ENCODE peak calls at places on chromosomes 1 and 21, in six cellular contexts. One of them, this sample, is unnamed.

GRCh38 chr1:16147615-16147926 is 8.3 kb downstream of the EPHA2 start:
- DNase-seq in adipocyte: no peak
- DNase-seq in endothelial cell of umbilical vein: no peak
- DNase-seq in psoas muscle: no peak
- DNase-seq in endodermal cell: no peak
- DNase-seq in cardiac muscle cell: no peak
- DNase-seq in this sample: no peak

GRCh38 chr1:109924316-109924715 is 13.7 kb downstream of the CSF1 start:
- DNase-seq in cardiac muscle cell: no peak
- DNase-seq in psoas muscle: no peak
- DNase-seq in endodermal cell: no peak
- DNase-seq in adipocyte: no peak
- DNase-seq in endothelial cell of umbilical vein: no peak
- DNase-seq in this sample: no peak

GRCh38 chr1:58287894-58288623 is 258.5 kb downstream of the OMA1 start:
- DNase-seq in endothelial cell of umbilical vein: no peak
- DNase-seq in adipocyte: no peak
- DNase-seq in cardiac muscle cell: no peak
- DNase-seq in psoas muscle: no peak
- DNase-seq in endodermal cell: no peak
- DNase-seq in this sample: no peak

GRCh38 chr1:16085521-16085920 is 12.1 kb upstream of the FAM131C start:
- DNase-seq in cardiac muscle cell: no peak
- DNase-seq in psoas muscle: no peak
- DNase-seq in endothelial cell of umbilical vein: no peak
- DNase-seq in endodermal cell: no peak
- DNase-seq in adipocyte: no peak
- DNase-seq in this sample: no peak

GRCh38 chr1:151237678-151238466 is 16.7 kb upstream of the PSMD4 start:
- DNase-seq in endothelial cell of umbilical vein: peak; percentile 10
- DNase-seq in adipocyte: no peak
- DNase-seq in cardiac muscle cell: no peak
- DNase-seq in endodermal cell: no peak
- DNase-seq in psoas muscle: no peak
- DNase-seq in this sample: no peak

GRCh38 chr1:81553503-81553902 is 247.2 kb upstream of the ADGRL2 start:
- DNase-seq in adipocyte: no peak
- DNase-seq in cardiac muscle cell: no peak
- DNase-seq in psoas muscle: no peak
- DNase-seq in endothelial cell of umbilical vein: no peak
- DNase-seq in endodermal cell: no peak
- DNase-seq in this sample: no peak

GRCh38 chr1:152426731-152427130 is 12.7 kb upstream of the CRNN start:
- DNase-seq in psoas muscle: no peak
- DNase-seq in endodermal cell: no peak
- DNase-seq in adipocyte: no peak
- DNase-seq in cardiac muscle cell: no peak
- DNase-seq in endothelial cell of umbilical vein: no peak
- DNase-seq in this sample: no peak

GRCh38 chr1:203028067-203028783 is 1.9 kb downstream of the PPFIA4 start:
- DNase-seq in endodermal cell: no peak
- DNase-seq in cardiac muscle cell: peak; percentile 41
- DNase-seq in adipocyte: no peak
- DNase-seq in endothelial cell of umbilical vein: no peak
- DNase-seq in psoas muscle: no peak
- DNase-seq in this sample: no peak

GRCh38 chr1:198637157-198637556 is 1.7 kb upstream of the PTPRC start:
- DNase-seq in cardiac muscle cell: no peak
- DNase-seq in endodermal cell: no peak
- DNase-seq in adipocyte: no peak
- DNase-seq in endothelial cell of umbilical vein: no peak
- DNase-seq in psoas muscle: no peak
- DNase-seq in this sample: no peak

GRCh38 chr1:201466492-201466891 is 2.5 kb downstream of the PHLDA3 start:
- DNase-seq in psoas muscle: peak; percentile 46
- DNase-seq in cardiac muscle cell: peak; percentile 62
- DNase-seq in endothelial cell of umbilical vein: no peak
- DNase-seq in adipocyte: peak; percentile 70
- DNase-seq in endodermal cell: no peak
- DNase-seq in this sample: no peak

GRCh38 chr1:220151454-220151853 is 57.5 kb downstream of the IARS2 start:
- DNase-seq in psoas muscle: no peak
- DNase-seq in endodermal cell: no peak
- DNase-seq in adipocyte: peak; percentile 23
- DNase-seq in cardiac muscle cell: peak; percentile 69
- DNase-seq in endothelial cell of umbilical vein: peak; percentile 69
- DNase-seq in this sample: peak; percentile 38

GRCh38 chr1:53625049-53625448 is 113.9 kb downstream of the GLIS1 start:
- DNase-seq in adipocyte: peak; percentile 58
- DNase-seq in cardiac muscle cell: peak; percentile 33
- DNase-seq in endothelial cell of umbilical vein: no peak
- DNase-seq in endodermal cell: no peak
- DNase-seq in psoas muscle: peak; percentile 59
- DNase-seq in this sample: no peak

DNA sequence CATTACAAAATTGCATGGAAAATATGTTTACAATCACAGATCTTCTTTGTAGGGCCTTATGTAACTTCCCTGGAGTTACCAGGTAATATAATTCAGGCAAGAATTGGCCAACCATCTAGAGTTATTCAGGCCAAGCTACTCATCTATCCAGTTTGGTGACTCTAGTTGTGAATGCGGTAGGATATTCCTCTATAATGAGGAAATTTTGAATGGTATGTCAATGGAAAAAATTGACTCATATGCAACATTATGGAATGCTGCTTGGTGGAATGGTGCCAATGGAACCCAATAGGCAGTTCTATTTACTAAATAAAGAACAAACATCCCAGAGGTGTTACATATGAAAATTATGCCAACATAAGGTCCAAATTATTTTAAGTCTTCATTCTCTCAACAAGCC is 5.6 kb upstream of the TNFSF18 start:
- DNase-seq in adipocyte: no peak
- DNase-seq in cardiac muscle cell: no peak
- DNase-seq in endothelial cell of umbilical vein: no peak
- DNase-seq in psoas muscle: no peak
- DNase-seq in endodermal cell: no peak
- DNase-seq in this sample: no peak
- H3K27me3 ChIP-seq in adipocyte: no peaks in the 10 kb centered on the region
- H3K27me3 ChIP-seq in cardiac muscle cell: no peaks in the 10 kb centered on the region
- H3K27me3 ChIP-seq in endothelial cell of umbilical vein: no peaks in the 10 kb centered on the region
- H3K27me3 ChIP-seq in psoas muscle: no peaks in the 10 kb centered on the region
- H3K27me3 ChIP-seq in endodermal cell: no peaks in the 10 kb centered on the region
- H3K27me3 ChIP-seq in this sample: no peaks in the 10 kb centered on the region

DNA sequence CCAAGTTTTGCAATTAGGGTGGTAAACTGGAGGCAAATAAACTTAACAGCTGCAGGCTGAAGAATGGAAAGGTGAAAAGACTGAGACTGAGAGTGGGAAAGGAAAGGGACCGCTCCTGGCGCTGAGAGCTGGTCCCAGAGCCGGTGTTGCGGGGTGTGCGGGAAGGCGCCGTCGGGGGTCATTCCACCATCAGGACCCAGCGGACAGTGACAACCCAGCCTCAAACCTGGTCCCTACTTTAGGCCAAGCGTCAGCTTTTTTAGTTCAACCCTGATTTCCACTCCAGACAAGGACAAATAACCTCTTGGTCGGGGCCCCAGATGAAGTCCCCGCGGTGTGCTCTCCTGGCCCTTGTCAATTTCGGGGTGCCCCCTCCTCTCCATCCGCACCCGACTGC is 145.8 kb upstream of the ETS2 start:
- DNase-seq in psoas muscle: no peak
- DNase-seq in endothelial cell of umbilical vein: no peak
- DNase-seq in adipocyte: no peak
- DNase-seq in endodermal cell: no peak
- DNase-seq in cardiac muscle cell: no peak
- DNase-seq in this sample: no peak
- H3K27me3 ChIP-seq in psoas muscle: peaks cover 13% of the 10 kb centered on the region
- H3K27me3 ChIP-seq in endothelial cell of umbilical vein: peaks cover 61% of the 10 kb centered on the region
- H3K27me3 ChIP-seq in adipocyte: peaks cover 34% of the 10 kb centered on the region
- H3K27me3 ChIP-seq in endodermal cell: peaks cover 90% of the 10 kb centered on the region
- H3K27me3 ChIP-seq in cardiac muscle cell: peaks cover 98% of the 10 kb centered on the region
- H3K27me3 ChIP-seq in this sample: peaks cover 11% of the 10 kb centered on the region

DNA sequence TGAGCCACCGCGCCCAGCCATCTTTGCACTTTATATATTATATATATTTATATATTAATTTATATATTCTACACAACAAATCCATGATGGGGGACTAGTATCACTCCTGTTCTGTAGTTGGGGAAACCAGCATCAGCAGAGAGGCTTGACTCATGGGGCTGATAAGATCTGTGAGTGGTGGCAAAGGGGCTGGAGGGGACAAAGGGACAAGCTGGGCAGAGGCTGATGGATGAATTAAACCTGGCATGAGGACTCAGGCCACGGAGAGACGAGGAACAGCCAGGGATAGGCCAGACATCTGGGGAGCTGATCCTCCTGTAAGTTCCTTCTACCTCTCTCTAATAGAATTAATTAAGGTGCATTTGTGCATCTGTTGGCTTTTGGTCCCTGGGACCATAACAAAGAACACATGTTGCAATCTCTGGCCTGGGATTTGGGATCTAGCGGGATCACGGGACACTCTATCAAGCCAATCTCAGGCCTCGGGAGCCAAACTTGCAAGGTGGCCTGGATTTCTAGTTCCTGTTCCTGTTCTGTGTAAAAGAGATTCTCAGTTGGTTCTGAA is 7.6 kb downstream of the CNR2 start:
- DNase-seq in endodermal cell: no peak
- DNase-seq in cardiac muscle cell: no peak
- DNase-seq in endothelial cell of umbilical vein: no peak
- DNase-seq in adipocyte: no peak
- DNase-seq in psoas muscle: no peak
- DNase-seq in this sample: no peak
- H3K27me3 ChIP-seq in endodermal cell: peaks cover 49% of the 10 kb centered on the region
- H3K27me3 ChIP-seq in cardiac muscle cell: peaks cover 56% of the 10 kb centered on the region
- H3K27me3 ChIP-seq in endothelial cell of umbilical vein: peaks cover 41% of the 10 kb centered on the region
- H3K27me3 ChIP-seq in adipocyte: peaks cover 61% of the 10 kb centered on the region
- H3K27me3 ChIP-seq in psoas muscle: peaks cover 16% of the 10 kb centered on the region
- H3K27me3 ChIP-seq in this sample: peaks cover 7% of the 10 kb centered on the region

GRCh38 chr21:33019516-33019884 is 6.2 kb upstream of the OLIG2 start:
- DNase-seq in psoas muscle: no peak
- DNase-seq in endodermal cell: no peak
- DNase-seq in endothelial cell of umbilical vein: no peak
- DNase-seq in adipocyte: no peak
- DNase-seq in cardiac muscle cell: no peak
- DNase-seq in this sample: no peak

GRCh38 chr21:33020558-33021100 is 5.1 kb upstream of the OLIG2 start:
- DNase-seq in adipocyte: no peak
- DNase-seq in endodermal cell: peak; percentile 50
- DNase-seq in psoas muscle: no peak
- DNase-seq in endothelial cell of umbilical vein: no peak
- DNase-seq in cardiac muscle cell: no peak
- DNase-seq in this sample: no peak

GRCh38 chr21:33021150-33021549 is 4.6 kb upstream of the OLIG2 start:
- DNase-seq in adipocyte: no peak
- DNase-seq in psoas muscle: no peak
- DNase-seq in cardiac muscle cell: no peak
- DNase-seq in endodermal cell: no peak
- DNase-seq in endothelial cell of umbilical vein: no peak
- DNase-seq in this sample: no peak

GRCh38 chr21:33018707-33019455 is 6.9 kb upstream of the OLIG2 start:
- DNase-seq in adipocyte: no peak
- DNase-seq in endothelial cell of umbilical vein: no peak
- DNase-seq in psoas muscle: no peak
- DNase-seq in cardiac muscle cell: no peak
- DNase-seq in endodermal cell: no peak
- DNase-seq in this sample: no peak

GRCh38 chr21:33019885-33020557 is 5.7 kb upstream of the OLIG2 start:
- DNase-seq in psoas muscle: no peak
- DNase-seq in adipocyte: no peak
- DNase-seq in cardiac muscle cell: no peak
- DNase-seq in endodermal cell: peak; percentile 81
- DNase-seq in endothelial cell of umbilical vein: no peak
- DNase-seq in this sample: no peak
- H3K27me3 ChIP-seq in psoas muscle: peaks cover 40% of the 10 kb centered on the region
- H3K27me3 ChIP-seq in adipocyte: peaks cover 93% of the 10 kb centered on the region
- H3K27me3 ChIP-seq in cardiac muscle cell: peaks cover 100% of the 10 kb centered on the region
- H3K27me3 ChIP-seq in endodermal cell: peaks cover 100% of the 10 kb centered on the region
- H3K27me3 ChIP-seq in endothelial cell of umbilical vein: peaks cover 73% of the 10 kb centered on the region
- H3K27me3 ChIP-seq in this sample: peaks cover 59% of the 10 kb centered on the region

DNA sequence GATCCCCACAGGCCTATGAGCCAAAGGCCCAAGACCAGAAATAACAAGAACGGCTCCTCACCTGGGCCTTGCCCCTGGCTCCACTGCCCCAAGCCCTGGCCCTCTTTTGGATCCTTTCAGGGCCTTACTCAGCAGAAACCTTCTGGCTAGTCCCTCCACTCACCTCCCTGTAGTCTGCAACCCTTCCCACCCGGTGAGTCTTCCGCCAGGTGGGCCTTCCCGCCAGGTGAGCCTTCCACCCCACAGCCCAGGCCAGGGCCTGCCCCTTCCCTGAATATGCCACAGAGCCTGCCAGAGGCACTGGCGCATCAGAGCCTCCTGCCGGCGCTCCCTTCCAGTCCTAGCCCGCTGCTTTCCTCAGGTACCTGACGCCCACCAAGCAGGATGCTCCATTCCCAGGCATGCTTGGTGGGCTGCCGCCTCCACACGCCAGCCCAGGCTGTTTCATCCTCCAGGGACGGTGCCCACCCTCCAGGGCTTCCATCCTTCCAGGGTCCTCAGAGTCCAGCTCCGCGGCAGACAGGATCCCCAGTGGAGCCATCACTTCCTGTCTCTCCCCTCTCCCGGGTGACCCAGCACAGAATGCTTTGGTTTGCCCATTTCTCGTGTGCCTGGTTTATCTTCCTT is 20.9 kb downstream of the LHX4 start:
- DNase-seq in adipocyte: no peak
- DNase-seq in endodermal cell: no peak
- DNase-seq in endothelial cell of umbilical vein: no peak
- DNase-seq in psoas muscle: no peak
- DNase-seq in cardiac muscle cell: no peak
- DNase-seq in this sample: no peak
- H3K27me3 ChIP-seq in adipocyte: peaks cover 55% of the 10 kb centered on the region
- H3K27me3 ChIP-seq in endodermal cell: no peaks in the 10 kb centered on the region
- H3K27me3 ChIP-seq in endothelial cell of umbilical vein: no peaks in the 10 kb centered on the region
- H3K27me3 ChIP-seq in psoas muscle: peaks cover 8% of the 10 kb centered on the region
- H3K27me3 ChIP-seq in cardiac muscle cell: no peaks in the 10 kb centered on the region
- H3K27me3 ChIP-seq in this sample: peaks cover 4% of the 10 kb centered on the region

GRCh38 chr1:67614511-67614934 is 70.5 kb upstream of the GADD45A start:
- DNase-seq in psoas muscle: no peak
- DNase-seq in endothelial cell of umbilical vein: no peak
- DNase-seq in endodermal cell: peak; percentile 16
- DNase-seq in cardiac muscle cell: peak; percentile 56
- DNase-seq in adipocyte: peak; percentile 43
- DNase-seq in this sample: no peak
- H3K27me3 ChIP-seq in psoas muscle: no peaks in the 10 kb centered on the region
- H3K27me3 ChIP-seq in endothelial cell of umbilical vein: no peaks in the 10 kb centered on the region
- H3K27me3 ChIP-seq in endodermal cell: no peaks in the 10 kb centered on the region
- H3K27me3 ChIP-seq in cardiac muscle cell: no peaks in the 10 kb centered on the region
- H3K27me3 ChIP-seq in adipocyte: no peaks in the 10 kb centered on the region
- H3K27me3 ChIP-seq in this sample: no peaks in the 10 kb centered on the region

This sample was measured in small intestine.